ENCODE peak calls at places on chromosomes 11 and 22, in eight cellular contexts. R, L, U, H, E, K, G and P are unnamed samples.

GRCh38 chr11:2083411-2083810 is 55.8 kb downstream of the IGF2 start:
- DNase-seq in R (no peak), L (no peak), U (no peak), H (no peak), E (no peak), K (no peak), G (no peak), P (no peak)

GRCh38 chr11:2699185-2699530 is 636 bp downstream of the KCNQ1OT1 start:
- DNase-seq in R (no peak), L (no peak), U (peak; percentile 24), H (peak; percentile 76), E (no peak), K (peak; percentile 36), G (no peak), P (no peak)

GRCh38 chr11:111574373-111575230 is 27.6 kb upstream of the SIK2 start:
- DNase-seq in R (no peak), L (no peak), U (no peak), H (no peak), E (no peak), K (no peak), G (no peak), P (no peak)

GRCh38 chr11:72568861-72569260 is 105.4 kb downstream of the PDE2A start:
- DNase-seq in R (peak; percentile 9), L (no peak), U (no peak), H (peak; percentile 31), E (no peak), K (no peak), G (no peak), P (no peak)

GRCh38 chr22:31230871-31231621 is 18.9 kb downstream of the LIMK2 start:
- DNase-seq in R (peak; percentile 78), L (no peak), U (no peak), H (no peak), E (peak; percentile 35), K (peak; percentile 50), G (no peak), P (no peak)

GRCh38 chr11:17129003-17129402 is 51.5 kb upstream of the RPS13 start:
- DNase-seq in R (peak; percentile 12), L (no peak), U (no peak), H (no peak), E (no peak), K (no peak), G (no peak), P (no peak)

GRCh38 chr11:74929431-74930363 is 19.2 kb downstream of the XRRA1 start:
- DNase-seq in R (peak; percentile 95), L (peak; percentile 55), U (no peak), H (no peak), E (peak; percentile 76), K (peak; percentile 46), G (no peak), P (no peak)

GRCh38 chr11:48019230-48019584 is 38.8 kb downstream of the PTPRJ start:
- DNase-seq in R (no peak), L (no peak), U (no peak), H (no peak), E (peak; percentile 47), K (no peak), G (no peak), P (no peak)

GRCh38 chr11:20037358-20037757 is 122.9 kb downstream of the DBX1 start:
- DNase-seq in R (no peak), L (no peak), U (no peak), H (no peak), E (no peak), K (no peak), G (no peak), P (no peak)

GRCh38 chr22:19821523-19822300 is 33.0 kb downstream of the GNB1L start:
- DNase-seq in R (no peak), L (no peak), U (no peak), H (peak; percentile 56), E (no peak), K (peak; percentile 19), G (no peak), P (no peak)

GRCh38 chr22:29313126-29314071 is 2.1 kb downstream of the RASL10A start:
- DNase-seq in R (peak; percentile 47), L (no peak), U (peak; percentile 59), H (peak; percentile 67), E (no peak), K (no peak), G (peak; percentile 52), P (no peak)

GRCh38 chr11:121929581-121929980 is 186.4 kb downstream of the BLID start:
- DNase-seq in R (peak; percentile 35), L (no peak), U (no peak), H (no peak), E (peak; percentile 24), K (no peak), G (peak; percentile 40), P (no peak)

GRCh38 chr11:18364495-18365047 is 29.8 kb upstream of the LDHA start:
- DNase-seq in R (no peak), L (no peak), U (no peak), H (no peak), E (no peak), K (no peak), G (no peak), P (no peak)

GRCh38 chr11:116310215-116310614 is 462.6 kb downstream of the BUD13 start:
- DNase-seq in R (no peak), L (no peak), U (no peak), H (no peak), E (no peak), K (no peak), G (no peak), P (no peak)

GRCh38 chr11:1827095-1827797 is 7.5 kb upstream of the SYT8 start:
- DNase-seq in R (peak; percentile 74), L (peak; percentile 66), U (no peak), H (peak; percentile 85), E (no peak), K (peak; percentile 80), G (peak; percentile 38), P (no peak)

GRCh38 chr11:2213384-2213842 is 41.8 kb upstream of the TH start:
- DNase-seq in R (no peak), L (no peak), U (no peak), H (peak; percentile 60), E (no peak), K (peak; percentile 36), G (no peak), P (no peak)

GRCh38 chr22:50146440-50147228 is 23.9 kb upstream of the PANX2 start:
- DNase-seq in R (peak; percentile 80), L (no peak), U (no peak), H (peak; percentile 77), E (peak; percentile 71), K (peak; percentile 52), G (peak; percentile 59), P (no peak)

GRCh38 chr11:15146271-15147003 is 31.7 kb downstream of the INSC start:
- DNase-seq in R (peak; percentile 26), L (no peak), U (no peak), H (no peak), E (no peak), K (no peak), G (no peak), P (no peak)

GRCh38 chr22:37610480-37611148 is 2.0 kb downstream of the GGA1 start:
- DNase-seq in R (no peak), L (no peak), U (no peak), H (peak; percentile 80), E (peak; percentile 50), K (peak; percentile 82), G (no peak), P (no peak)

GRCh38 chr22:21938906-21939305 is 13.7 kb downstream of the PPM1F start:
- DNase-seq in R (no peak), L (no peak), U (no peak), H (no peak), E (no peak), K (no peak), G (no peak), P (no peak)

GRCh38 chr11:83610996-83611395 is 324.8 kb upstream of the CCDC90B start:
- DNase-seq in R (no peak), L (no peak), U (no peak), H (no peak), E (no peak), K (no peak), G (no peak), P (no peak)

GRCh38 chr11:63839508-63840355 is 822 bp downstream of the MARK2 start:
- DNase-seq in R (no peak), L (no peak), U (peak; percentile 64), H (peak; percentile 77), E (peak; percentile 25), K (peak; percentile 53), G (peak; percentile 34), P (no peak)

GRCh38 chr11:66488957-66489356 is 8.7 kb downstream of the DPP3 start:
- DNase-seq in R (no peak), L (no peak), U (no peak), H (no peak), E (peak; percentile 52), K (no peak), G (no peak), P (no peak)

GRCh38 chr11:124070906-124071621 is 29.9 kb upstream of the OR10G7 start:
- DNase-seq in R (peak; percentile 87), L (no peak), U (peak; percentile 70), H (peak; percentile 81), E (peak; percentile 73), K (peak; percentile 68), G (peak; percentile 60), P (peak; percentile 22)

GRCh38 chr11:124068711-124069110 is 27.6 kb upstream of the OR10G7 start:
- DNase-seq in R (no peak), L (no peak), U (no peak), H (no peak), E (no peak), K (no peak), G (no peak), P (no peak)

GRCh38 chr11:124072147-124072546 is 31.0 kb upstream of the OR10G7 start:
- DNase-seq in R (no peak), L (no peak), U (no peak), H (no peak), E (no peak), K (no peak), G (no peak), P (no peak)

GRCh38 chr11:124071622-124071948 is 30.5 kb upstream of the OR10G7 start:
- DNase-seq in R (no peak), L (no peak), U (no peak), H (no peak), E (no peak), K (no peak), G (no peak), P (no peak)

GRCh38 chr11:124069429-124070401 is 28.6 kb upstream of the OR10G7 start:
- DNase-seq in R (peak; percentile 72), L (no peak), U (peak; percentile 33), H (peak; percentile 75), E (peak; percentile 91), K (peak; percentile 67), G (peak; percentile 24), P (peak; percentile 1)
- TF ChIP-seq CTCF in R (peak; percentile 80), L (no peak), U (peak; percentile 74), H (peak; percentile 41), E (peak; percentile 87), K (peak; percentile 55), G (peak; percentile 25), P (peak; percentile 93)

GRCh38 chr22:46349681-46350080 is 14.2 kb downstream of the TRMU start:
- DNase-seq in R (no peak), L (no peak), U (no peak), H (no peak), E (no peak), K (no peak), G (no peak), P (no peak)
- H3K36me3 ChIP-seq in R (peaks cover 33% of the 10 kb centered on the region), L (peaks cover 76% of the 10 kb centered on the region), U (peaks cover 52% of the 10 kb centered on the region), H (peaks cover 100% of the 10 kb centered on the region), E (peaks cover 81% of the 10 kb centered on the region), K (no peaks in the 10 kb centered on the region), G (peaks cover 100% of the 10 kb centered on the region), P (peaks cover 55% of the 10 kb centered on the region)

GRCh38 chr11:102287963-102288744 is 29.1 kb upstream of the BIRC3 start:
- DNase-seq in R (peak; percentile 85), L (no peak), U (peak; percentile 37), H (no peak), E (peak; percentile 39), K (no peak), G (no peak), P (no peak)
- H3K4me3 ChIP-seq in R (no peak overlapping the region), L (peak overlapping the region; percentile 52), U (no peak overlapping the region), H (peak overlapping the region; percentile 8), E (peak overlapping the region; percentile 27), K (no peak overlapping the region), G (peak overlapping the region; percentile 28), P (no peak overlapping the region)

GRCh38 chr11:92550411-92550810 is 325.8 kb downstream of the FAT3 start:
- DNase-seq in R (no peak), L (no peak), U (no peak), H (no peak), E (no peak), K (no peak), G (no peak), P (no peak)
- TF ChIP-seq CTCF in R (no peak), L (no peak), U (no peak), H (no peak), E (no peak), K (no peak), G (no peak), P (no peak)